ENCODE peak calls at places on chromosome 13, in four cellular contexts. J, Z, Q and D are unnamed samples.

GRCh38 chr13:21913010-21913409 is 242.1 kb downstream of the FGF9 start:
- DNase-seq in J (peak; percentile 84), Z (no peak), Q (no peak), D (no peak)

GRCh38 chr13:60679131-60679530 is 282.1 kb downstream of the TDRD3 start:
- DNase-seq in J (no peak), Z (no peak), Q (no peak), D (no peak)

GRCh38 chr13:94548382-94549240 is 47.3 kb downstream of the TGDS start:
- DNase-seq in J (no peak), Z (peak; percentile 71), Q (no peak), D (no peak)

GRCh38 chr13:76462003-76462402 is 424.2 kb downstream of the KCTD12 start:
- DNase-seq in J (no peak), Z (no peak), Q (no peak), D (no peak)

GRCh38 chr13:114100446-114101320 is 31.7 kb downstream of the RASA3 start:
- DNase-seq in J (no peak), Z (no peak), Q (no peak), D (peak; percentile 31)

GRCh38 chr13:80340643-80341097 is 256 bp downstream of the SPRY2 start:
- DNase-seq in J (no peak), Z (no peak), Q (no peak), D (no peak)

GRCh38 chr13:48096670-48097069 is 1.8 kb upstream of the MED4 start:
- DNase-seq in J (no peak), Z (no peak), Q (no peak), D (no peak)

GRCh38 chr13:113083022-113083373 is 22.6 kb upstream of the F7 start:
- DNase-seq in J (no peak), Z (no peak), Q (no peak), D (no peak)

GRCh38 chr13:50085063-50085462 is 69.8 kb downstream of the KCNRG start:
- DNase-seq in J (peak; percentile 40), Z (no peak), Q (no peak), D (no peak)

GRCh38 chr13:109819851-109820250 is 33.5 kb upstream of the IRS2 start:
- DNase-seq in J (no peak), Z (no peak), Q (no peak), D (no peak)

GRCh38 chr13:48334534-48335127 is 31.1 kb downstream of the RB1 start:
- DNase-seq in J (peak; percentile 42), Z (no peak), Q (no peak), D (no peak)

GRCh38 chr13:111177803-111178389 is 62.8 kb downstream of the ARHGEF7 start:
- DNase-seq in J (no peak), Z (no peak), Q (no peak), D (no peak)

GRCh38 chr13:23687614-23688013 is 117.4 kb downstream of the TNFRSF19 start:
- DNase-seq in J (no peak), Z (no peak), Q (no peak), D (no peak)